ENCODE peak calls at places on chromosome 20, in five cellular contexts. A, Y, M, C and H are unnamed samples.

GRCh38 chr20:32564921-32565734 is 20.0 kb downstream of the NOL4L start:
- DNase-seq in C (no peak), M (no peak), A (no peak), Y (no peak), H (peak; percentile 23)

GRCh38 chr20:21522479-21523397 is 8.9 kb upstream of the NKX2-2 start:
- DNase-seq in C (no peak), Y (peak; percentile 57), A (no peak), M (no peak), H (no peak)

GRCh38 chr20:52201395-52201794 is 9.8 kb upstream of the ZFP64 start:
- DNase-seq in M (no peak), C (no peak), Y (peak; percentile 93), A (no peak), H (no peak)

GRCh38 chr20:51760905-51761544 is 7.2 kb downstream of the ATP9A start:
- DNase-seq in A (no peak), M (no peak), C (peak; percentile 69), Y (no peak), H (no peak)

GRCh38 chr20:49513531-49513930 is 31.1 kb upstream of the KCNB1 start:
- DNase-seq in M (peak; percentile 7), Y (no peak), C (no peak), A (no peak), H (peak; percentile 26)

GRCh38 chr20:39446397-39446796 is 484.3 kb downstream of the DHX35 start:
- DNase-seq in A (no peak), C (no peak), Y (no peak), M (no peak), H (no peak)

GRCh38 chr20:22411568-22412450 is 172.6 kb downstream of the FOXA2 start:
- DNase-seq in A (no peak), M (no peak), C (no peak), Y (no peak), H (no peak)

GRCh38 chr20:57610261-57610952 is 9.8 kb downstream of the ZBP1 start:
- DNase-seq in Y (no peak), C (no peak), A (no peak), M (no peak), H (no peak)

GRCh38 chr20:25540273-25540672 is 45.1 kb downstream of the NINL start:
- DNase-seq in C (peak; percentile 48), A (no peak), M (no peak), Y (peak; percentile 3), H (peak; percentile 42)

GRCh38 chr20:50491926-50492634 is 18.1 kb upstream of the PTPN1 start:
- DNase-seq in Y (peak; percentile 41), C (no peak), A (no peak), M (no peak), H (no peak)

GRCh38 chr20:53606364-53606985 is 12.8 kb upstream of the ZNF217 start:
- DNase-seq in A (no peak), M (no peak), Y (no peak), C (peak; percentile 76), H (no peak)

GRCh38 chr20:61019322-61019721 is 232.7 kb upstream of the CDH4 start:
- DNase-seq in A (no peak), Y (no peak), C (no peak), M (no peak), H (no peak)

GRCh38 chr20:57996936-57997629 is 231.4 kb downstream of the ANKRD60 start:
- DNase-seq in M (no peak), C (no peak), A (no peak), Y (no peak), H (no peak)

GRCh38 chr20:62363920-62364851 is 2.9 kb downstream of the LAMA5 start:
- DNase-seq in Y (no peak), C (no peak), A (no peak), M (no peak), H (no peak)

GRCh38 chr20:25295386-25296093 is 47.7 kb downstream of the PYGB start:
- DNase-seq in C (no peak), Y (no peak), A (no peak), M (no peak), H (no peak)

GRCh38 chr20:50144362-50144761 is 9.2 kb downstream of the PEDS1 start:
- DNase-seq in Y (no peak), A (no peak), C (peak; percentile 95), M (no peak), H (no peak)

GRCh38 chr20:10965936-10966470 is 292.2 kb upstream of the JAG1 start:
- DNase-seq in M (no peak), C (peak; percentile 5), Y (no peak), A (no peak), H (no peak)

GRCh38 chr20:47359533-47360206 is 3.2 kb upstream of the ZMYND8 start:
- DNase-seq in M (no peak), C (no peak), A (no peak), Y (no peak), H (no peak)

GRCh38 chr20:1874534-1875168 is 20.6 kb upstream of the SIRPA start:
- DNase-seq in Y (no peak), M (no peak), A (no peak), C (no peak), H (no peak)

GRCh38 chr20:17622851-17623508 is 53.1 kb downstream of the DSTN start:
- DNase-seq in M (no peak), Y (no peak), A (peak; percentile 5), C (no peak), H (no peak)

GRCh38 chr20:5191829-5192569 is 65.2 kb downstream of the CDS2 start:
- DNase-seq in M (peak; percentile 81), C (peak; percentile 59), A (peak; percentile 22), Y (peak; percentile 39), H (peak; percentile 87)

GRCh38 chr20:20637998-20638397 is 74.4 kb downstream of the RALGAPA2 start:
- DNase-seq in M (no peak), Y (no peak), A (no peak), C (no peak), H (no peak)

GRCh38 chr20:60512436-60512835 is 554.2 kb downstream of the CDH26 start:
- DNase-seq in A (no peak), Y (no peak), C (peak; percentile 17), M (no peak), H (peak; percentile 96)

GRCh38 chr20:53202781-53203180 is 230.6 kb downstream of the TSHZ2 start:
- DNase-seq in Y (no peak), M (no peak), C (no peak), A (no peak), H (no peak)

GRCh38 chr20:43744966-43745733 is 18.3 kb upstream of the GTSF1L start:
- DNase-seq in Y (no peak), M (peak; percentile 58), A (no peak), C (no peak), H (no peak)

GRCh38 chr20:51650685-51651134 is 108.2 kb upstream of the NFATC2 start:
- DNase-seq in M (peak; percentile 73), Y (no peak), A (no peak), C (peak; percentile 59), H (peak; percentile 44)

GRCh38 chr20:59994697-59995122 is 36.5 kb downstream of the CDH26 start:
- DNase-seq in C (peak; percentile 5), A (no peak), Y (no peak), M (no peak), H (peak; percentile 55)

GRCh38 chr20:38252292-38253288 is 7.9 kb downstream of the KIAA1755 start:
- DNase-seq in Y (no peak), C (no peak), M (no peak), A (no peak), H (no peak)

GRCh38 chr20:44622501-44623270 is 28.8 kb downstream of the ADA start:
- DNase-seq in C (no peak), M (no peak), A (no peak), Y (no peak), H (no peak)

GRCh38 chr20:2237059-2237458 is 58.7 kb upstream of the TGM3 start:
- DNase-seq in C (peak; percentile 85), M (no peak), A (no peak), Y (no peak), H (no peak)

GRCh38 chr20:63519765-63520593 is 586 bp upstream of the PPDPF start:
- DNase-seq in Y (peak; percentile 66), A (peak; percentile 57), M (peak; percentile 55), C (peak; percentile 63), H (peak; percentile 58)

GRCh38 chr20:2006452-2007381 is 12.9 kb upstream of the PDYN start:
- DNase-seq in Y (peak; percentile 12), A (no peak), M (peak; percentile 52), C (peak; percentile 13), H (peak; percentile 64)

GRCh38 chr20:48965189-48965910 is 43.8 kb downstream of the ARFGEF2 start:
- DNase-seq in C (peak; percentile 64), M (no peak), Y (no peak), A (no peak), H (no peak)

GRCh38 chr20:49853640-49854039 is 41.0 kb downstream of the SLC9A8 start:
- DNase-seq in A (no peak), Y (no peak), M (no peak), C (peak; percentile 57), H (no peak)

GRCh38 chr20:58784321-58785074 is 66.2 kb downstream of the GNAS-AS1 start:
- DNase-seq in Y (no peak), C (no peak), M (no peak), A (no peak), H (no peak)

GRCh38 chr20:59645316-59645715 is 41.0 kb downstream of the PHACTR3 start:
- DNase-seq in Y (no peak), A (no peak), M (no peak), C (no peak), H (no peak)

GRCh38 chr20:63061051-63061531 is 54.3 kb upstream of the BHLHE23 start:
- DNase-seq in M (no peak), Y (no peak), C (no peak), A (no peak), H (no peak)

GRCh38 chr20:15673206-15673605 is 900.0 kb downstream of the KIF16B start:
- DNase-seq in C (no peak), A (no peak), M (no peak), Y (no peak), H (no peak)

GRCh38 chr20:745683-746301 is 22.5 kb downstream of the SLC52A3 start:
- DNase-seq in M (peak; percentile 36), Y (no peak), C (no peak), A (no peak), H (no peak)